ENCODE peak calls at places on chromosome 1, in eight cellular contexts. P is CD8-positive, alpha-beta T cell; G is MM.1S; J is tibial nerve; E is breast epithelium; B is naive thymus-derived CD4-positive, alpha-beta T cell; V is body of pancreas; L is HCT116. W is an unnamed sample.

GRCh38 chr1:214290399-214291037 is 9.6 kb downstream of the SMYD2 start:
- DNase-seq in P (no peak), G (no peak), J (no peak), E (no peak), B (no peak), V (no peak), L (no peak), W (no peak)

GRCh38 chr1:153592706-153593105 is 20.2 kb downstream of the S100A16 start:
- DNase-seq in P (no peak), G (no peak), J (no peak), E (no peak), B (no peak), V (no peak), L (no peak), W (no peak)

GRCh38 chr1:43587594-43587993 is 56.9 kb downstream of the PTPRF start:
- DNase-seq in P (no peak), G (no peak), J (no peak), E (no peak), B (no peak), V (no peak), L (no peak), W (no peak)

GRCh38 chr1:244653439-244654283 is 735 bp downstream of the DESI2 start:
- DNase-seq in P (no peak), G (peak; percentile 9), J (no peak), E (no peak), B (no peak), V (no peak), L (no peak), W (no peak)

GRCh38 chr1:109370712-109371270 is 26.9 kb downstream of the SORT1 start:
- DNase-seq in P (no peak), G (peak; percentile 45), J (peak; percentile 32), E (no peak), B (no peak), V (no peak), L (no peak), W (peak; percentile 69)

GRCh38 chr1:213511173-213511572 is 460.1 kb downstream of the RPS6KC1 start:
- DNase-seq in P (no peak), G (no peak), J (no peak), E (no peak), B (no peak), V (no peak), L (no peak), W (no peak)

GRCh38 chr1:100411019-100411418 is 58.7 kb downstream of the CDC14A start:
- DNase-seq in P (no peak), G (no peak), J (no peak), E (no peak), B (no peak), V (no peak), L (no peak), W (no peak)

GRCh38 chr1:43980255-43981134 is 1.5 kb downstream of the B4GALT2 start:
- DNase-seq in P (no peak), G (no peak), J (no peak), E (no peak), B (no peak), V (no peak), L (no peak), W (no peak)

GRCh38 chr1:231220801-231221200 is 20.2 kb upstream of the GNPAT start:
- DNase-seq in P (no peak), G (no peak), J (no peak), E (no peak), B (no peak), V (no peak), L (no peak), W (no peak)

GRCh38 chr1:237864338-237865244 is 26.1 kb downstream of the ZP4 start:
- DNase-seq in P (no peak), G (peak; percentile 52), J (peak; percentile 17), E (no peak), B (no peak), V (peak; percentile 82), L (no peak), W (peak; percentile 16)

GRCh38 chr1:182111496-182111895 is 50.0 kb upstream of the ZNF648 start:
- DNase-seq in P (no peak), G (no peak), J (no peak), E (peak; percentile 58), B (no peak), V (peak; percentile 26), L (no peak), W (no peak)

GRCh38 chr1:8987881-8988617 is 38.2 kb downstream of the SLC2A7 start:
- DNase-seq in P (peak; percentile 61), G (peak; percentile 26), J (peak; percentile 66), E (no peak), B (peak; percentile 50), V (peak; percentile 55), L (no peak), W (no peak)

GRCh38 chr1:46532498-46533178 is 18.8 kb downstream of the KNCN start:
- DNase-seq in P (peak; percentile 62), G (peak; percentile 15), J (peak; percentile 56), E (no peak), B (peak; percentile 29), V (peak; percentile 50), L (no peak), W (peak; percentile 80)

GRCh38 chr1:31695327-31695726 is 8.5 kb downstream of the COL16A1 start:
- DNase-seq in P (no peak), G (no peak), J (no peak), E (no peak), B (no peak), V (no peak), L (no peak), W (no peak)
- H3K4me1 ChIP-seq in P (peaks cover 12% of the 10 kb centered on the region), G (no peaks in the 10 kb centered on the region), J (peaks cover 71% of the 10 kb centered on the region), E (peaks cover 30% of the 10 kb centered on the region), B (peaks cover 8% of the 10 kb centered on the region), V (peaks cover 12% of the 10 kb centered on the region), L (peaks cover 6% of the 10 kb centered on the region), W (peaks cover 11% of the 10 kb centered on the region)

GRCh38 chr1:38728176-38728908 is 131.2 kb downstream of the RRAGC start:
- DNase-seq in P (no peak), G (no peak), J (peak; percentile 4), E (no peak), B (no peak), V (peak; percentile 12), L (no peak), W (peak; percentile 73)
- H3K27ac ChIP-seq in P (no peak overlapping the region), G (no peak overlapping the region), J (peak overlapping the region; percentile 53), E (no peak overlapping the region), B (no peak overlapping the region), V (no peak overlapping the region), L (no peak overlapping the region), W (peak overlapping the region; percentile 10)

GRCh38 chr1:37614105-37614504 is 18.4 kb upstream of the GNL2 start:
- DNase-seq in P (no peak), G (no peak), J (no peak), E (no peak), B (no peak), V (no peak), L (no peak), W (no peak)

GRCh38 chr1:37616330-37616729 is 18.4 kb downstream of the RSPO1 start:
- DNase-seq in P (no peak), G (no peak), J (no peak), E (no peak), B (no peak), V (no peak), L (no peak), W (no peak)

GRCh38 chr1:37609002-37609401 is 13.3 kb upstream of the GNL2 start:
- DNase-seq in P (no peak), G (no peak), J (no peak), E (no peak), B (no peak), V (no peak), L (no peak), W (no peak)

GRCh38 chr1:37606481-37607263 is 10.9 kb upstream of the GNL2 start:
- DNase-seq in P (no peak), G (no peak), J (no peak), E (no peak), B (no peak), V (no peak), L (no peak), W (no peak)

GRCh38 chr1:37612186-37612585 is 16.4 kb upstream of the GNL2 start:
- DNase-seq in P (no peak), G (no peak), J (no peak), E (no peak), B (no peak), V (no peak), L (no peak), W (no peak)
- H3K27me3 ChIP-seq in P (no peaks in the 10 kb centered on the region), G (peaks cover 31% of the 10 kb centered on the region), J (no peaks in the 10 kb centered on the region), E (no peaks in the 10 kb centered on the region), B (no peaks in the 10 kb centered on the region), V (no peaks in the 10 kb centered on the region), L (peaks cover 57% of the 10 kb centered on the region), W (no peaks in the 10 kb centered on the region)

GRCh38 chr1:81312272-81312754 is 488.4 kb upstream of the ADGRL2 start:
- DNase-seq in P (no peak), G (no peak), J (no peak), E (no peak), B (no peak), V (no peak), L (no peak), W (no peak)
- H3K4me1 ChIP-seq in P (no peaks in the 10 kb centered on the region), G (no peaks in the 10 kb centered on the region), J (no peaks in the 10 kb centered on the region), E (no peaks in the 10 kb centered on the region), B (no peaks in the 10 kb centered on the region), V (no peaks in the 10 kb centered on the region), L (no peaks in the 10 kb centered on the region), W (no peaks in the 10 kb centered on the region)

DNA sequence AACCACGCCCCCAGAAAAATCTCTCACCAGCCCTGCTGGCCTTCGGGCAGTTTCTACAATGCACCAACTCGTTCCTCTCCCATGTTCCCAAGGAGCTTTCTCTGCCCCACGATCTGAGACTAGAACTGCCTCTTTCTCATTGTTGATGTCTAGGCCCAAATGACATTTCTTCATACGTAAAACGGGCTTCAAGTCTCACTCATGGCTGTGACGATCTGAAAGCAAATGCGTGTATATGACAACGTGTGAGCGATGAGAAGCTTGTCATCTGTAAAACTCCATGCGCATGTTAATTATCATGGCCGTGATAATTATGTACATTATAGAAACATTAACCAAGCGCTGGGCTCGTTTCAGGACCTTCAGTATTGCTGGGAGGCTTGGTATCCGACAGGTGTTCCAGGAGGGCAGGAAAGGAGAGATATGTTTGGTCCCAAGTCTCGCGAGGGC is 693 bp upstream of the NIPAL3 start:
- DNase-seq in P (no peak), G (no peak), J (no peak), E (no peak), B (no peak), V (no peak), L (no peak), W (no peak)
- H3K27ac ChIP-seq in P (no peak overlapping the region), G (no peak overlapping the region), J (no peak overlapping the region), E (peak overlapping the region; percentile 56), B (peak overlapping the region; percentile 39), V (peak overlapping the region; percentile 86), L (peak overlapping the region; percentile 26), W (no peak overlapping the region)

W was measured in ascending aorta.